ENCODE peak calls at places on chromosomes 1 and 21, in ten cellular contexts. L is tibial nerve; M is CD8-positive, alpha-beta T cell; J is uterus; W is fibroblast of the aortic adventitia; S is lower lobe of right lung; A is thoracic aorta; D is kidney epithelial cell; P is A549; O is cardiac muscle cell. U is an unnamed sample.

GRCh38 chr1:157270705-157271274 is 132.6 kb upstream of the ETV3 start:
- DNase-seq in L (no peak), M (no peak), J (no peak), W (no peak), S (no peak), A (no peak), D (no peak), P (no peak), O (no peak), U (no peak)

GRCh38 chr1:1415751-1416150 is 5.3 kb downstream of the ANKRD65 start:
- DNase-seq in L (no peak), M (no peak), J (no peak), W (no peak), S (no peak), A (no peak), D (no peak), P (no peak), O (no peak), U (no peak)

GRCh38 chr1:153697873-153698647 is 19.6 kb downstream of the NPR1 start:
- DNase-seq in L (peak), M (no peak), J (peak), W (peak), S (peak), A (peak), D (no peak), P (no peak), O (no peak), U (no peak)

GRCh38 chr1:41578712-41579335 is 94.3 kb upstream of the EDN2 start:
- DNase-seq in L (no peak), M (no peak), J (no peak), W (peak), S (no peak), A (no peak), D (no peak), P (peak), O (peak), U (no peak)

GRCh38 chr1:79161077-79161476 is 154.5 kb upstream of the ADGRL4 start:
- DNase-seq in L (no peak), M (no peak), J (no peak), W (peak), S (no peak), A (no peak), D (no peak), P (no peak), O (no peak), U (peak)

GRCh38 chr1:196733091-196733970 is 41.3 kb upstream of the CFHR3 start:
- DNase-seq in L (no peak), M (no peak), J (no peak), W (peak), S (peak), A (no peak), D (no peak), P (no peak), O (no peak), U (no peak)

GRCh38 chr21:38760762-38761155 is 45.0 kb upstream of the ETS2 start:
- DNase-seq in L (no peak), M (no peak), J (no peak), W (no peak), S (no peak), A (no peak), D (no peak), P (no peak), O (no peak), U (no peak)

GRCh38 chr1:156475568-156476500 is 24.7 kb downstream of the MEF2D start:
- DNase-seq in L (no peak), M (no peak), J (peak), W (peak), S (no peak), A (peak), D (no peak), P (no peak), O (no peak), U (no peak)

GRCh38 chr21:45550552-45551210 is 8.4 kb upstream of the SLC19A1 start:
- DNase-seq in L (no peak), M (no peak), J (no peak), W (no peak), S (peak), A (no peak), D (no peak), P (no peak), O (no peak), U (no peak)

DNA sequence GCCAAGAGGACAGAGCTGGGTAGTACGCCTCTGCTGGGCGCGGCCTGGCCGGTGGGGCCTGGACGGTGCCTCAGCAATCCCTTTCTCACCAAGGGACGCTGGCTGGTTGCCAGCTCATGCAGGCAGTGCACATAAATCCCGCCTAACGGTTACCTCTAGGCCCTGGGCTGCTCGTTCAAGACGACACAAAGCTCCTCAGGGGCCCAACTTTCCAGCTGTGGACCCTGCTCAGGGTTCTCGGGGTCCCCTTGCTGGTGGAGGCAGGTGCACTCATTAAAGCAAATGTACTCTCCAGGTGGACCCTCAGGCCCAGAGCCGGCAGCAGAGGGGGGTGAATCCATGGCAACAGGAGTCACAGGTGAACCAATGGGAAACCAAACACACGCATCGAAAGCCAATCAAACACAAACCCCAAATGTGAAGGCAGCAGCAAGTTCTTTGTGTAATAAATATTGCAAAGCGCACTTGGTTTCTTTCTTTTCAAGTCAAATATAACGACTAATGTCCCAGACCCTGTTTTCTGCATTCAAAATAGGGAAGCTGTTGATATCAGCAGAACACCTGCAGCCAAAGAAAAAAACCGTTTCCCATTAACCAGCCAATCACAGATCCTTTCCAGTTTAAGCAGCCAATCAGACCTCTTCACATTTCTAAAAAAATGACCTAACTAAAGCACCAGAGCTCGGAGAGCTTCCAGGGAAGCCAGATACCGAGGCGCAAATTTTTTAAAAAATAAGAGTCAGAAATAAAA is 26.1 kb upstream of the CLSTN1 start:
- DNase-seq in L (no peak), M (no peak), J (no peak), W (no peak), S (no peak), A (no peak), D (no peak), P (no peak), O (no peak), U (no peak)
- H3K4me3 ChIP-seq in L (no peak), M (peak), J (no peak), W (no peak), S (no peak), A (no peak), D (no peak), P (no peak), O (no peak), U (no peak)

GRCh38 chr1:119254067-119254720 is 113.7 kb upstream of the WARS2 start:
- DNase-seq in L (no peak), M (no peak), J (no peak), W (no peak), S (no peak), A (no peak), D (no peak), P (no peak), O (no peak), U (no peak)
- H3K4me3 ChIP-seq in L (no peak), M (no peak), J (no peak), W (no peak), S (no peak), A (no peak), D (no peak), P (no peak), O (no peak), U (no peak)

DNA sequence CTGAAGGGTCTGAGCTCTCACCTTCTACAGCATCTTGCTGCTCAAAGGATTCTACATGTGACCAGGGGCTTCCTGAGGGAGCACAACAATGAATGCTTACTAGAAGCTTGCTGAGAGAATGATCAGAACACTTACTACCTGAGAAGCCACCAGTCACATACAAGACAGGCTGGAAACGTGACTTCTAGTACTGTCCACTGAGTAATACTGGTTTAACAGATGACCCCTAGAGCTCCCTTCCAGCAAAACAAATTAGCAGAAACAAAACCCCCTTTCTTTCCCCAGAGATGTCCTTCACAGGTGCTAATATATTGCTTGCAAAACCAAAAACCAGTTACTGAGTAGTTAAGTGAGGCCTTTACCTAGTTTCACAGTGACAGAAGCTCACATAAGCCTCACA is 2.1 kb downstream of the TAF5L start:
- DNase-seq in L (no peak), M (no peak), J (no peak), W (no peak), S (no peak), A (no peak), D (no peak), P (no peak), O (no peak), U (no peak)
- H3K4me3 ChIP-seq in L (no peak), M (no peak), J (no peak), W (no peak), S (no peak), A (peak), D (no peak), P (no peak), O (no peak), U (no peak)

GRCh38 chr1:214447557-214447871 is 103.9 kb downstream of the PTPN14 start:
- DNase-seq in L (no peak), M (no peak), J (no peak), W (peak), S (no peak), A (no peak), D (no peak), P (no peak), O (no peak), U (no peak)
- H3K4me3 ChIP-seq in L (no peak), M (no peak), J (no peak), W (no peak), S (no peak), A (no peak), D (no peak), P (peak), O (no peak), U (peak)

GRCh38 chr1:92031281-92032110 is 1.7 kb downstream of the EPHX4 start:
- DNase-seq in L (no peak), M (no peak), J (no peak), W (no peak), S (no peak), A (no peak), D (no peak), P (no peak), O (no peak), U (no peak)
- H3K4me3 ChIP-seq in L (no peak), M (no peak), J (no peak), W (no peak), S (no peak), A (no peak), D (no peak), P (no peak), O (no peak), U (no peak)

GRCh38 chr1:222404710-222405109 is 143.2 kb downstream of the HHIPL2 start:
- DNase-seq in L (no peak), M (no peak), J (no peak), W (no peak), S (no peak), A (no peak), D (no peak), P (no peak), O (no peak), U (no peak)
- H3K4me3 ChIP-seq in L (no peak), M (no peak), J (no peak), W (peak), S (no peak), A (no peak), D (no peak), P (peak), O (no peak), U (no peak)